ENCODE peak calls at places on chromosomes 16 and 17, in ten cellular contexts. Y is CD4-positive, alpha-beta T cell; J is GM06990; G is body of pancreas; P is glutamatergic neuron; W is B cell; M is prostate gland; R is AG10803; C is DND-41; F is gastrocnemius medialis. T is an unnamed sample.

GRCh38 chr16:85027968-85028637 is 508 bp downstream of the KIAA0513 start:
- DNase-seq in M (no peak), P (peak), Y (no peak), J (no peak), F (no peak), W (no peak), R (no peak), G (peak), C (no peak), T (peak)

GRCh38 chr16:73179671-73180370 is 131.9 kb upstream of the ZFHX3 start:
- DNase-seq in F (no peak), Y (no peak), P (no peak), G (no peak), M (no peak), C (no peak), J (no peak), R (no peak), W (no peak), T (no peak)

GRCh38 chr17:76419576-76420245 is 33.2 kb downstream of the UBE2O start:
- DNase-seq in R (no peak), W (peak), Y (no peak), C (no peak), F (no peak), G (no peak), M (no peak), J (no peak), P (no peak), T (no peak)

GRCh38 chr17:17714261-17714866 is 33.1 kb downstream of the RAI1 start:
- DNase-seq in J (no peak), G (no peak), Y (no peak), M (no peak), W (no peak), P (no peak), C (no peak), R (no peak), F (no peak), T (no peak)

GRCh38 chr16:21589551-21589950 is 9.8 kb upstream of the METTL9 start:
- DNase-seq in C (no peak), J (no peak), G (no peak), W (no peak), Y (no peak), M (no peak), F (no peak), R (no peak), P (no peak), T (no peak)

GRCh38 chr17:80779961-80780380 is 211.7 kb upstream of the CHMP6 start:
- DNase-seq in C (no peak), R (peak), M (no peak), Y (no peak), G (peak), J (no peak), P (no peak), F (no peak), W (no peak), T (no peak)

GRCh38 chr16:68529931-68530667 is 9.0 kb upstream of the ZFP90 start:
- DNase-seq in Y (peak), W (peak), J (peak), F (peak), P (peak), C (peak), M (peak), R (peak), G (peak), T (peak)

GRCh38 chr16:50257876-50258275 is 8.5 kb upstream of the ADCY7 start:
- DNase-seq in Y (no peak), C (no peak), G (no peak), W (no peak), F (no peak), J (no peak), P (no peak), M (no peak), R (no peak), T (no peak)

GRCh38 chr17:44599298-44600175 is 42.3 kb downstream of the FZD2 start:
- DNase-seq in R (peak), J (no peak), F (no peak), C (no peak), Y (no peak), W (no peak), G (peak), P (no peak), M (no peak), T (no peak)

GRCh38 chr17:70642059-70642458 is 472.7 kb downstream of the KCNJ2 start:
- DNase-seq in P (no peak), G (no peak), W (no peak), C (no peak), Y (no peak), M (no peak), R (no peak), F (no peak), J (no peak), T (no peak)

GRCh38 chr17:61284174-61284573 is 115.5 kb upstream of the TBX2 start:
- DNase-seq in C (no peak), W (no peak), F (no peak), P (no peak), Y (no peak), G (no peak), R (peak), M (no peak), J (no peak), T (no peak)

GRCh38 chr17:206941-207560 is 25.6 kb upstream of the DOC2B start:
- DNase-seq in Y (no peak), J (no peak), W (no peak), M (no peak), R (no peak), G (no peak), P (no peak), C (no peak), F (no peak), T (no peak)

GRCh38 chr17:8465381-8466158 is 29.9 kb downstream of the NDEL1 start:
- DNase-seq in Y (no peak), J (no peak), W (no peak), C (no peak), G (no peak), R (peak), P (no peak), M (no peak), F (no peak), T (no peak)

GRCh38 chr16:17983114-17983513 is 353.4 kb downstream of the NPIPA8 start:
- DNase-seq in J (no peak), W (no peak), M (no peak), R (no peak), P (no peak), Y (no peak), G (no peak), C (no peak), F (no peak), T (no peak)

GRCh38 chr17:49364119-49364518 is 2.1 kb upstream of the ZNF652 start:
- DNase-seq in J (no peak), C (no peak), M (no peak), R (no peak), G (no peak), F (no peak), W (no peak), P (no peak), Y (no peak), T (no peak)

GRCh38 chr17:49363251-49363650 is 1.2 kb upstream of the ZNF652 start:
- DNase-seq in F (no peak), P (no peak), G (no peak), Y (no peak), M (no peak), W (no peak), J (no peak), C (no peak), R (no peak), T (no peak)

GRCh38 chr17:49362723-49363117 is 670 bp upstream of the ZNF652 start:
- DNase-seq in G (peak), P (no peak), W (no peak), J (no peak), M (no peak), R (no peak), Y (no peak), C (no peak), F (no peak), T (peak)

GRCh38 chr17:49369089-49369488 is 7.0 kb upstream of the ZNF652 start:
- DNase-seq in G (no peak), M (no peak), F (no peak), P (no peak), W (no peak), J (no peak), C (no peak), Y (no peak), R (no peak), T (no peak)

DNA sequence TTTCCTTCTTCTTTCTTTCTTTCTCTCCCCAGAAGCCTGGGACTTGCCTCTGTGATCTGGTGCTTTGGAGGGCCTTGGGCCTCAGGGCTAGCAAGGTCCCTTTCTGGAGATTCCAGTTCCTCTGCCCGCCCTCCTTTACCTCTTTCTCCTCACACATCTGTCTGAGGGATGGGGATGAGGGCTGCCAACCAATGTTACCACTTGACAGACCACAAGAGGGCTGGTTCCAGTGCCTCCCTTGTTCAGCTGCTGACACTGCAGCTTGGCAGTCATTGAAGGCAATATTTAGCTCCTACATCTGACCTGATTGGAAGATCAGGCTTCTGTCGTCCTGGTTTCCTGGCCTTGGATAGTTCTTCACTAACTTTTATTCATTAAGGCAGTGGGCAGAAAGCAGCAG is 3.6 kb upstream of the ZNF652 start:
- DNase-seq in C (peak), Y (no peak), J (no peak), M (no peak), P (peak), G (peak), F (no peak), W (no peak), R (peak), T (no peak)
- TF ChIP-seq CTCF in C (peak), Y (no peak), J (peak), M (no peak), P (no peak), G (no peak), F (no peak), W (no peak), R (peak), T (no peak)

DNA sequence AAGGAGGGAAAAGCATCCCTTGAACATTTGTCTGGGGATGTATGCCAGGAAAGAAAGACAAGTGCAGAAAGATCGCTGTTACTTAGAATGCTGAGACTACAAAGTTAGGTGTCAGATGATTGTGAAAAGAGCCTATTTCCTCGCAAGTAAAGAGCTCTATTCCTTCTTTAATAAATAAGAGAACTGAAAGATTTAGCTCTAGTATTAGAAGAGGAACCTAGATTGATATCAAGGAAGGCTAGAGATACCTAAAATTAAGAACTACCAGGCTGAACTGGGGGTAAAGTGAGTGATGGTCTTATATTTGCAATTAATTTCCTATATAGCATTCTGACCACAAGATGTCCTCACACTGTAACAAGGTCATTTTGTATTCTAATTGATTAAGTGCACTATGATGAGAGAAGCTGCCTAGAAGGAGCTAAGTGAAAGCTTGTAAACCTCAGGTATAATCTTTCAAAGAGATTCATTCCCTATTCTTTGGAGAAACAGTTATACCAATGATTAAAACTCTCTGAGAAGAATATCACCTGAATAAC is 62.3 kb downstream of the SSH2 start:
- DNase-seq in M (no peak), G (no peak), C (no peak), J (peak), W (no peak), Y (no peak), P (no peak), F (no peak), R (no peak), T (no peak)
- TF ChIP-seq CTCF in M (peak), G (peak), C (peak), J (no peak), W (no peak), Y (peak), P (no peak), F (no peak), R (peak), T (peak)

DNA sequence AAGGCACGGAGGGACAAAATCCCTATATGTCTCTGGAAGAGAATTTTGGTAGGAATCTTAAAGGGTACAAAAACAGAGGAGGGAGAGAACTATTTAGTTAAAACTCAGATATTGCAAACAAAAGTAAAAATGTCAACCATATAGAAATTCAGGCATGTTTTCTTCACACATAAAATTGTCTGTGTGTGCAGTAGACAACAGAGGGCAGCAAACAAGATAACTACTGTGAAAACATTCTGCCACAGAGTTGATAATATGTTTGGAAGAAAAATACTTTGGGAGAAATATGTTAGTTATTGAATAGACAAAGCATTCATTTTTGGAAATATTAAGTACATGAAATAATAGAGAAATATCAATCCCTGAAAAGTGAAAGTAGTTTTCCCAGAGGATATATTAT is 56.2 kb downstream of the SNX11 start:
- DNase-seq in J (no peak), Y (no peak), P (no peak), M (no peak), W (no peak), F (no peak), G (no peak), C (no peak), R (no peak), T (no peak)
- TF ChIP-seq CTCF in J (no peak), Y (no peak), P (no peak), M (no peak), W (no peak), F (no peak), G (no peak), C (no peak), R (no peak), T (no peak)

DNA sequence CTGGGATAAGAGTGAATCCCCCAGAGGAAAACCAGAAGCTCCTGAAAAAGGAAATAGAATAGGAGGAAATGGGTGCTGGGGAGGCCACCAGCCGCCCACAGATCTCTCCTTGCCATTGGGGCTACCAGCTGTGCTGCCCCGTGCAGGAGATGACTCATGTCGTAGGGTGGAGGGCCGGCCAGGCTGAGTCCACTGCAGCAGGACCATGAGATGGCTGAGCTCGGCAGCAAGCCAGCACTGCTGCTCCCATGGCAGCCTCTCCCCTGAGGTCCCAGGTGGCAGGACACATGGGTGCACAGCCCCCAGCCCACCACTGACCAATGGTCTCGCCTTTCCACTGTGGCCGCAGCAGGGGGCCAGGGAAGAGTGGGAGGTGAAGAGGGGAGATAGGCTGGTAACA is 95.5 kb downstream of the GNAO1 start:
- DNase-seq in F (no peak), W (no peak), Y (no peak), C (no peak), J (no peak), G (no peak), P (no peak), R (no peak), M (no peak), T (no peak)
- TF ChIP-seq CTCF in F (no peak), W (no peak), Y (no peak), C (no peak), J (no peak), G (no peak), P (no peak), R (no peak), M (no peak), T (no peak)

T was measured in GM13977.